ENCODE peak calls at places on chromosomes 11 and 22, in eight cellular contexts. A is tibial nerve; V is cardiac muscle cell; M is fibroblast of lung; E is left ventricle myocardium inferior; Z is ovary; N is CD4-positive, alpha-beta T cell; G is K562. B is an unnamed sample.

GRCh38 chr11:33063326-33063775 is 24.0 kb downstream of the TCP11L1 start:
- DNase-seq in G (no peak), A (no peak), M (peak), E (no peak), V (peak), Z (no peak), N (no peak), B (no peak)

GRCh38 chr22:47045691-47046410 is 283.4 kb downstream of the TBC1D22A start:
- DNase-seq in V (no peak), E (no peak), M (no peak), Z (no peak), G (no peak), N (no peak), A (no peak), B (no peak)

GRCh38 chr22:36589856-36590255 is 60.9 kb upstream of the EIF3D start:
- DNase-seq in N (no peak), M (no peak), E (no peak), V (no peak), G (no peak), A (no peak), Z (no peak), B (no peak)

GRCh38 chr11:60915250-60915914 is 1.4 kb downstream of the TMEM109 start:
- DNase-seq in Z (peak), N (peak), V (peak), A (peak), E (peak), M (peak), G (no peak), B (peak)

GRCh38 chr11:9362393-9362863 is 22.0 kb upstream of the IPO7 start:
- DNase-seq in N (no peak), G (no peak), E (no peak), V (peak), Z (no peak), A (no peak), M (no peak), B (no peak)

GRCh38 chr22:43236401-43237166 is 49.6 kb upstream of the TTLL12 start:
- DNase-seq in E (peak), N (no peak), M (no peak), V (no peak), G (no peak), Z (peak), A (no peak), B (no peak)

GRCh38 chr22:42365942-42366660 is 66.1 kb downstream of the NFAM1 start:
- DNase-seq in G (no peak), Z (no peak), N (no peak), A (no peak), E (no peak), M (no peak), V (no peak), B (no peak)

GRCh38 chr11:76661306-76661751 is 9.2 kb downstream of the LRRC32 start:
- DNase-seq in M (no peak), E (no peak), V (no peak), Z (no peak), G (no peak), N (no peak), A (peak), B (no peak)

GRCh38 chr11:78840623-78841022 is 266.0 kb upstream of the NARS2 start:
- DNase-seq in E (no peak), M (no peak), G (no peak), Z (no peak), V (peak), A (no peak), N (no peak), B (no peak)

GRCh38 chr11:111301004-111301839 is 2.9 kb downstream of the POU2AF3 start:
- DNase-seq in Z (no peak), N (no peak), V (no peak), M (no peak), A (no peak), E (no peak), G (no peak), B (no peak)

GRCh38 chr11:75810637-75811383 is 4.2 kb upstream of the UVRAG start:
- DNase-seq in N (no peak), G (no peak), V (no peak), Z (no peak), A (no peak), M (no peak), E (no peak), B (no peak)

GRCh38 chr11:23021287-23021863 is 161.1 kb upstream of the CCDC179 start:
- DNase-seq in Z (no peak), M (peak), V (peak), N (no peak), A (no peak), G (peak), E (no peak), B (peak)

GRCh38 chr22:37566329-37566837 is 6.1 kb downstream of the CDC42EP1 start:
- DNase-seq in M (no peak), Z (peak), N (peak), G (no peak), E (no peak), A (no peak), V (no peak), B (no peak)

GRCh38 chr11:17699157-17700114 is 19.9 kb upstream of the MYOD1 start:
- DNase-seq in V (peak), A (no peak), E (no peak), M (peak), N (no peak), G (peak), Z (no peak), B (no peak)

GRCh38 chr11:30326911-30327310 is 4.0 kb downstream of the ARL14EP start:
- DNase-seq in M (no peak), N (no peak), V (no peak), A (no peak), G (no peak), E (no peak), Z (no peak), B (no peak)

GRCh38 chr11:14336507-14337503 is 22.2 kb downstream of the RRAS2 start:
- DNase-seq in Z (no peak), E (no peak), V (peak), M (peak), G (peak), N (no peak), A (no peak), B (peak)

DNA sequence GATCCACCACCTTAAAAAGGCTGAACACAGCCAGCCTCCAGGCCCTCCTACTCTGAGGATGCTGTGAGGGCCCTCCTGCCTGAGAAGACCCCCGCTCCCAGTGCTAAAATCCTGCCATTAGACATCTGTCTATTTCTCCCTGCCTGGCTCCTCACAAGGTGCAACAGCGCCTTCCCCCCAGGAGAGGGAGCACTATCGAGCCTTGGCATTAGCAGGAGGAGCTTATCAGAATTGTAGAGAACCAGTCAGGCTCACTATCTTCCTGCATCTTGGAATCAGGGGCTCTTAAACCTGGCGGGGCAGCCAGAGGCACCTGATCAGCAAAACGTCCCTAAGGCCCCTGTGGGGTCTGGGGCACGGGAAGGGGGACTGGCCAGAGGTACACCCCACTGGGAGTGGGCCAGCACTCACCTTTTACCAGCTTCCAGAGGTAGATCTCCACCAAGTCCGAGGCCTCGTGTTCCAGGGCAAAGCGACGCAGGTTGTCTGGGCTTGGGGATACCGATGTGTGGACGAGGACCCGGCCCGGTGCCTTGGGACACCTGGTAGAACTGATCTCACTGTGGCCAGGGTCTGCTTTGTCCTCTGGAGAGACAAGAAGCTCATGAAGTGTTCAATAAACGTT is 28.7 kb downstream of the CHRDL2 start:
- DNase-seq in A (no peak), M (peak), N (peak), Z (peak), G (peak), E (peak), V (peak), B (peak)
- TF ChIP-seq CTCF in A (peak), M (peak), N (peak), Z (peak), G (peak), E (peak), V (peak), B (peak)

GRCh38 chr11:63845305-63845704 is 6.4 kb downstream of the MARK2 start:
- DNase-seq in V (peak), M (peak), N (no peak), Z (no peak), A (no peak), G (no peak), E (no peak), B (peak)
- H3K27ac ChIP-seq in V (peak), M (no peak), N (no peak), Z (no peak), A (peak), G (peak), E (peak), B (peak)

GRCh38 chr11:43315966-43316365 is 4.2 kb downstream of the API5 start:
- DNase-seq in E (no peak), N (no peak), M (peak), Z (no peak), A (no peak), V (peak), G (no peak), B (no peak)

GRCh38 chr11:43316451-43316850 is 4.7 kb downstream of the API5 start:
- DNase-seq in N (peak), V (peak), G (no peak), M (peak), E (no peak), A (no peak), Z (no peak), B (no peak)

DNA sequence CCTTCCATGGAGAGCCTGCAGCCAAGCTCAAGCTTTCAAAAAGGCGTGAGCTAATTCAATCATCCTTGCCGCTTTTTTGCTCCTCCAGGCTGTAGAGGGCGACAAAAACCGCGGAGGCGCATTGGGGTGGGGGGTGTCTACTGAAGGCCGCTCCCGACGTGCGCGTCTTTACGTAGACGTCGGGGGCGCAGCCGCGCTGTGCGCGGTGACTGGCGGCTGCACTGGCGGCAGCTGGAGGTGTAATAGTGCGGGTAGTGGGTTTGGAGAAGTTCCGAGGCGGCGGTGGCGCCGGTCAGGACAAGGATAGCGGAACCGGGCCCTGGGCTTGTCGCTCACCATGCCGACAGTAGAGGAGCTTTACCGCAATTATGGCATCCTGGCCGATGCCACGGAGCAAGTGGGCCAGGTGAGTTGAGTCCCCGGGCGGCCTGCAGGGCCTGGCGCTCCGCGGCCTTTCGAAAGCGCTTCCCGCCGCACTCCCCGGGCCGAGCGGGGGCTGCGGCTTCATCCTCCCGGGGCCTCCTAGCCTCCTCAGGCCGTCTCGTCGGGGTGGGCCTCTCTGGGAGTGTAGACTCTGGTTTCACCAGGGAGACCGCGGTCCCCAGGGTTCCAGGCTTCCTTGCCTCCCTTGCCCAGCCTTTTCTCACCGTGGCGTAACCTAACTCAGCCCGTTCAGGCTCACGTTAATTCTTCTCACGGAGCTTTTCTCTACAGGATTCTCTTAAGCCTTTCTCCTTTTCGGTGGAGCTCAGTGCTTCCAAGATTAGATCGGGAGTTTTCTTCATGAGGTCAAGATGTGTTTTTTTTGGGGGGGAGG is at the start of gene API5:
- DNase-seq in A (peak), M (peak), E (peak), Z (peak), N (peak), G (peak), V (peak), B (peak)
- TF ChIP-seq CTCF in A (peak), M (peak), E (peak), Z (peak), N (peak), G (peak), V (peak), B (peak)

GRCh38 chr11:19694796-19695345 is 17.8 kb upstream of the NAV2 start:
- DNase-seq in G (no peak), Z (no peak), E (no peak), V (no peak), M (no peak), A (no peak), N (no peak), B (no peak)

GRCh38 chr11:19696073-19696472 is 16.6 kb upstream of the NAV2 start:
- DNase-seq in E (no peak), N (no peak), V (no peak), A (no peak), G (no peak), Z (no peak), M (no peak), B (no peak)

GRCh38 chr11:19698493-19699292 is 13.9 kb upstream of the NAV2 start:
- DNase-seq in N (no peak), A (no peak), E (peak), Z (no peak), G (no peak), V (peak), M (peak), B (peak)

GRCh38 chr11:19697721-19698121 is 14.9 kb upstream of the NAV2 start:
- DNase-seq in Z (no peak), A (no peak), G (no peak), M (no peak), V (peak), E (no peak), N (no peak), B (no peak)

DNA sequence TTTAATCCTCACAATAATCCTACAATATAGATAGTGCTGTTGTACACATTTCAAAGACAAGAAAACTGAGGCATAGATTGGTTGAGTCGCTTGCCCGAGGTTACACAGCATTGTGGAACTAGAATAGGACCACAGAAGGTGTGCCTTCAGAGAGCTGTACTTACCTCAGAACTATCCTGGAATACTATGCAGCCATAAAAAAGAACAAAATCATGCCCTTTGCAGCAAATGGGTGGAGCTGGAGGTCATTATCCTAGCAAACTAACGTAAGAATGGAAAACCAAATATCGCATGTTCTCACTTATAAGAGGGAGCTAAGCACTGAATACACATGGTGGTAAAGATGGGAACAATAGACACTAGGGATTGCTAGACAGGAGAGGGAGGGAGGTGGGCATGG is 15.7 kb upstream of the NAV2 start:
- DNase-seq in M (no peak), Z (no peak), V (no peak), G (no peak), N (no peak), E (no peak), A (no peak), B (no peak)
- H3K27ac ChIP-seq in M (no peak), Z (no peak), V (no peak), G (no peak), N (no peak), E (peak), A (no peak), B (no peak)

DNA sequence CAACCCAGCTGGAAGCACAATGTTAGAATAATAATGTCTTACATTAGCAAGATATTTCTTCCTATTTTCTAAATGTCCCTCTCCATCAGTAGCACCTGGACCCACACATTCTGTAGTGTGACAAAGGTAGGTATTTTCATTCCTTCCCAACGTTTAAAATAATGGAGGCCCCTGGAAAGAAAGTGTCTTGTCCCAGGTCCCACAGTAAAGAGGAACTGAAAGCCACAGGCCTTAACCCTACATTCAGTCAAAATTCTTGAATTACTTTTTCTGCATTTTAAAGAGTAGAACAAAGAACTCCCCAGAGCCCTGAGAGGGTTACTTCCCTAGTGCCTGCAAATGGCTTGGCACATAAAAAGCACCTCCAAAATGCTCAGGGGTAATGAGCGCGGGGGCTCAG is 26.3 kb downstream of the OPCML start:
- DNase-seq in G (no peak), A (no peak), M (no peak), N (no peak), V (no peak), Z (no peak), E (no peak), B (no peak)
- TF ChIP-seq CTCF in G (no peak), A (no peak), M (no peak), N (no peak), V (no peak), Z (no peak), E (no peak), B (no peak)

GRCh38 chr22:45009881-45010531 is at the start of gene PHF21B:
- DNase-seq in A (no peak), M (peak), Z (peak), E (peak), N (no peak), V (peak), G (peak), B (peak)
- H3K27ac ChIP-seq in A (peak), M (no peak), Z (peak), E (no peak), N (no peak), V (peak), G (no peak), B (no peak)

DNA sequence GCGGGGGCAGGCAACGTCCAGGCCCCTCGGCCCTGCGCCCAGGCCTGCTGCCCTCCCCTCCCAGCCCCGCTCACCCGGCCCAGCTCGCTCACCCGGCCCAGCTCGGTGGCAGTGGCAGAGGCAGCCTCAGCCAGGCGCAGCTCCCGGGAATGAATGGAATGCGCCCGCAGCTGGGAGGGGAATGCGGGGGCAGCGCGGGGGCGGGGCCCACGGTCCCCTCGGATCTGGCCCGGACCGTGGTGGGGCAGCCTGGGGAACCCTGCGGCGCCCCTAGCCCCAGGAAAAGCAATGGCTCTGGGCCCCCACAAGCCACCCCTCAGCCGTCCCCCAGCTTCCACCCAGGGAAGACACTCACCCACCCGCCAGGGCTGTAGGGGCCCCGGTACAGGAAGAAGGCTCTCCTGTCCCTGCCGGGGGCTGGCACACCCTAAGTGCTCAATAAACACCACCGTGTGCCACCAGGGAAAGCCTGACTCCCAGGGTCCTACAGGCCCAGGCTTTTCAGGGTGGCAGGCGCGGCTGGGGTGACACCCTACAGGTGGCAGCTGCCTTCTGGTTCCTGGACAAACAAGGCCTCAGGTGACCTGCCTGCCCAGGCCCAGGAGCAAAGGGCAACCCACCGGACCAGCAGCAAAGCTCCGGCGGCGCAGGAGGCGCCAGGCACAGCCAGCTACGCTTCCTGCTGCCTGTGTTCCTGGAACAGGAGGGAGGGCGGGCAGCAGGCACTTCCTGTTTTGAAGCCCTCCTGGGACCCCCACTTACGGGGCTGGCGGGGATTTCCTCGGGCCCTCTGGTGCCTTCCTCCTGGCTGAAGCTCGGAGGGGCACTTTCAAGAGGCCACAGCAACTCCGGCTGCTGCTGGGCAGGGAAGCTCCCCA is 13.8 kb downstream of the PLXNB2 start:
- DNase-seq in M (peak), Z (peak), G (no peak), N (no peak), A (no peak), E (peak), V (peak), B (no peak)
- TF ChIP-seq CTCF in M (no peak), Z (no peak), G (no peak), N (no peak), A (no peak), E (no peak), V (no peak), B (no peak)

DNA sequence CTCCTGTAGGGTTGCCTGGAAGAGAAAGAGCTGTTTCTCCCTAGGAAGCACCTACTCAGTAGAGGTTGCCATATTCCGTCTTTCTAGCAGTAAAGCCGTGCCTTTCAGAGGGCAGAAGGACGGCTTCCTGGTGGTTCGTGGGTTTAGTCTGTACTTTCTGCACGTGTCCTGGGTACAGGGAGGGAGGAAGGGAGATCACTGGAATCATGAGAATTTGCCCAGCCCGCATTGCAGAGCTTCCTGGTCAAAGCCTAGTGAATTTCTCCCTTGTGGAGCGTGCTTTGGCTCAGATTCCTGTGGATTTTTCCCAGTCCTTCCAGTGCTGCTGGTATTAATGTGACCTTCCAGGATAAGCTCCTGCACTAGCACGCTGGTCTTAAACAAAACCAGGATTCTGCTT is 44.9 kb downstream of the GRAMD1B start:
- DNase-seq in Z (no peak), V (peak), M (peak), E (no peak), N (no peak), A (no peak), G (no peak), B (no peak)
- H3K27ac ChIP-seq in Z (no peak), V (peak), M (peak), E (peak), N (no peak), A (peak), G (no peak), B (no peak)

GRCh38 chr11:12868315-12869073 is 140.6 kb upstream of the RASSF10 start:
- DNase-seq in Z (no peak), V (no peak), A (no peak), M (peak), G (no peak), E (no peak), N (no peak), B (no peak)
- TF ChIP-seq CTCF in Z (peak), V (peak), A (peak), M (peak), G (peak), E (peak), N (no peak), B (no peak)

GRCh38 chr11:15650105-15650938 is 535.6 kb downstream of the INSC start:
- DNase-seq in E (peak), N (peak), Z (peak), V (peak), M (peak), A (peak), G (peak), B (peak)
- H3K27ac ChIP-seq in E (peak), N (no peak), Z (peak), V (no peak), M (peak), A (peak), G (no peak), B (peak)

B was measured in RWPE1.